ENCODE peak calls at places on chromosomes 3 and 15, in nine cellular contexts. One of them, this sample, is unnamed.

GRCh38 chr3:196968233-196969000 is at the start of gene PIGZ:
- DNase-seq in upper lobe of left lung: peak
- DNase-seq in AG09309: no peak
- DNase-seq in fibroblast of mammary gland: peak
- DNase-seq in endothelial cell: peak
- DNase-seq in chondrocyte: no peak
- DNase-seq in brain microvascular endothelial cell: no peak
- DNase-seq in fibroblast of lung: no peak
- DNase-seq in WERI-Rb-1: no peak
- DNase-seq in this sample: no peak

GRCh38 chr15:56552668-56553067 is 87.7 kb upstream of the MNS1 start:
- DNase-seq in upper lobe of left lung: no peak
- DNase-seq in AG09309: no peak
- DNase-seq in fibroblast of mammary gland: no peak
- DNase-seq in endothelial cell: no peak
- DNase-seq in chondrocyte: no peak
- DNase-seq in brain microvascular endothelial cell: no peak
- DNase-seq in fibroblast of lung: no peak
- DNase-seq in WERI-Rb-1: no peak
- DNase-seq in this sample: no peak

GRCh38 chr15:100536733-100537132 is 8.0 kb upstream of the CERS3 start:
- DNase-seq in upper lobe of left lung: no peak
- DNase-seq in AG09309: no peak
- DNase-seq in fibroblast of mammary gland: no peak
- DNase-seq in endothelial cell: no peak
- DNase-seq in chondrocyte: no peak
- DNase-seq in brain microvascular endothelial cell: no peak
- DNase-seq in fibroblast of lung: no peak
- DNase-seq in WERI-Rb-1: no peak
- DNase-seq in this sample: no peak

GRCh38 chr3:16302082-16302631 is 37.1 kb downstream of the OXNAD1 start:
- DNase-seq in upper lobe of left lung: no peak
- DNase-seq in AG09309: no peak
- DNase-seq in fibroblast of mammary gland: no peak
- DNase-seq in endothelial cell: no peak
- DNase-seq in chondrocyte: no peak
- DNase-seq in brain microvascular endothelial cell: no peak
- DNase-seq in fibroblast of lung: no peak
- DNase-seq in WERI-Rb-1: no peak
- DNase-seq in this sample: no peak

GRCh38 chr3:144364797-144365196 is 393.2 kb downstream of the DIPK2A start:
- DNase-seq in upper lobe of left lung: no peak
- DNase-seq in AG09309: no peak
- DNase-seq in fibroblast of mammary gland: no peak
- DNase-seq in endothelial cell: no peak
- DNase-seq in chondrocyte: no peak
- DNase-seq in brain microvascular endothelial cell: peak
- DNase-seq in fibroblast of lung: no peak
- DNase-seq in WERI-Rb-1: no peak
- DNase-seq in this sample: no peak

GRCh38 chr3:124811441-124811840 is 75.7 kb downstream of the ITGB5 start:
- DNase-seq in upper lobe of left lung: no peak
- DNase-seq in AG09309: no peak
- DNase-seq in fibroblast of mammary gland: peak
- DNase-seq in endothelial cell: no peak
- DNase-seq in chondrocyte: no peak
- DNase-seq in brain microvascular endothelial cell: peak
- DNase-seq in fibroblast of lung: peak
- DNase-seq in WERI-Rb-1: no peak
- DNase-seq in this sample: peak

GRCh38 chr3:138213373-138214085 is 26.4 kb downstream of the ARMC8 start:
- DNase-seq in upper lobe of left lung: no peak
- DNase-seq in AG09309: no peak
- DNase-seq in fibroblast of mammary gland: no peak
- DNase-seq in endothelial cell: no peak
- DNase-seq in chondrocyte: no peak
- DNase-seq in brain microvascular endothelial cell: no peak
- DNase-seq in fibroblast of lung: no peak
- DNase-seq in WERI-Rb-1: no peak
- DNase-seq in this sample: no peak

GRCh38 chr3:127200086-127200691 is 7.3 kb downstream of the PRR23E start:
- DNase-seq in upper lobe of left lung: no peak
- DNase-seq in AG09309: no peak
- DNase-seq in fibroblast of mammary gland: no peak
- DNase-seq in endothelial cell: no peak
- DNase-seq in chondrocyte: no peak
- DNase-seq in brain microvascular endothelial cell: no peak
- DNase-seq in fibroblast of lung: no peak
- DNase-seq in WERI-Rb-1: no peak
- DNase-seq in this sample: no peak

GRCh38 chr15:47588968-47589367 is 128.3 kb upstream of the SEMA6D start:
- DNase-seq in upper lobe of left lung: no peak
- DNase-seq in AG09309: no peak
- DNase-seq in fibroblast of mammary gland: no peak
- DNase-seq in endothelial cell: no peak
- DNase-seq in chondrocyte: no peak
- DNase-seq in brain microvascular endothelial cell: no peak
- DNase-seq in fibroblast of lung: no peak
- DNase-seq in WERI-Rb-1: peak
- DNase-seq in this sample: no peak

GRCh38 chr15:50840520-50840919 is 68.0 kb upstream of the AP4E1 start:
- DNase-seq in upper lobe of left lung: no peak
- DNase-seq in AG09309: no peak
- DNase-seq in fibroblast of mammary gland: no peak
- DNase-seq in endothelial cell: no peak
- DNase-seq in chondrocyte: no peak
- DNase-seq in brain microvascular endothelial cell: no peak
- DNase-seq in fibroblast of lung: no peak
- DNase-seq in WERI-Rb-1: no peak
- DNase-seq in this sample: no peak

GRCh38 chr15:90818251-90819210 is 49.9 kb upstream of the FURIN start:
- DNase-seq in upper lobe of left lung: peak
- DNase-seq in AG09309: no peak
- DNase-seq in fibroblast of mammary gland: no peak
- DNase-seq in endothelial cell: no peak
- DNase-seq in chondrocyte: no peak
- DNase-seq in brain microvascular endothelial cell: no peak
- DNase-seq in fibroblast of lung: no peak
- DNase-seq in WERI-Rb-1: peak
- DNase-seq in this sample: no peak

DNA sequence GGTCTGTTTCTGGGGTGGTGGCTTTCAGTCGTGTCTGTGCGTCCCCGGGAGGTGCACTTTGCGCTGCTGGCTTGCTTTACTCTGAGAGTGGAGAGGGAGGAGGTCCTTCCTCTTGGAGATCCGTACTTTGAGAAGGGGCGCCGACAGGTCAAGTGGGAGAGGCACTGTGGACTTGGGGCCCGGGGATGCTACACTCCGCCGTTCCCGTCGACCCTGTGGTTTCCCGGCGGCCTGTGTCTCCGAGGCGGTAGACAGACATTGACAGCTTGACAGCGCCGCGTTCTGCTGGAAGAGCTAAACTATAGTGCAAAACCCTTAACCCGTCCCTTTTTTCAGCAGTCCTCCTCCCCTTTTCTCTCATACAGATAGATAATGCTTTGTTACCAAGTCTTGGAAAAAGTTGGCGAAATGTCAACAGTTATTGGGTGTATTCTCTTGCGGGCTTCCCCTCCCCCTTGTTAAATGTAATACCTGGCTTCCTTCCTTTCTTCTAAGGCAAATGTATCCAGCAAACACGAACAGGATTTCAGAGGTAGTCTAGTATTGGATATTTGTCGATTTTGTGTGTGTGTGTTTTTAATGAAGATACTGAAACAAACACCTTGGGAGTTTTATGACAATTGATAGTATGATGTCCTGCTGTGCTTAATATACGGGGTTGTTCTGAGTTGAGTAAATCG is 6.6 kb downstream of the TPM1 start:
- DNase-seq in upper lobe of left lung: peak
- DNase-seq in AG09309: no peak
- DNase-seq in fibroblast of mammary gland: peak
- DNase-seq in endothelial cell: peak
- DNase-seq in chondrocyte: no peak
- DNase-seq in brain microvascular endothelial cell: no peak
- DNase-seq in fibroblast of lung: peak
- DNase-seq in WERI-Rb-1: peak
- DNase-seq in this sample: peak
- TF ChIP-seq CTCF in upper lobe of left lung: no peak
- TF ChIP-seq CTCF in AG09309: no peak
- TF ChIP-seq CTCF in fibroblast of mammary gland: no peak
- TF ChIP-seq CTCF in endothelial cell: no peak
- TF ChIP-seq CTCF in chondrocyte: no peak
- TF ChIP-seq CTCF in brain microvascular endothelial cell: no peak
- TF ChIP-seq CTCF in fibroblast of lung: no peak
- TF ChIP-seq CTCF in WERI-Rb-1: no peak
- TF ChIP-seq CTCF in this sample: no peak

GRCh38 chr3:5769825-5770224 is 582.3 kb downstream of the EDEM1 start:
- DNase-seq in upper lobe of left lung: no peak
- DNase-seq in AG09309: no peak
- DNase-seq in fibroblast of mammary gland: no peak
- DNase-seq in endothelial cell: no peak
- DNase-seq in chondrocyte: no peak
- DNase-seq in brain microvascular endothelial cell: no peak
- DNase-seq in fibroblast of lung: no peak
- DNase-seq in WERI-Rb-1: no peak
- DNase-seq in this sample: no peak
- TF ChIP-seq CTCF in upper lobe of left lung: no peak
- TF ChIP-seq CTCF in AG09309: no peak
- TF ChIP-seq CTCF in fibroblast of mammary gland: no peak
- TF ChIP-seq CTCF in endothelial cell: no peak
- TF ChIP-seq CTCF in chondrocyte: no peak
- TF ChIP-seq CTCF in brain microvascular endothelial cell: no peak
- TF ChIP-seq CTCF in fibroblast of lung: no peak
- TF ChIP-seq CTCF in WERI-Rb-1: no peak
- TF ChIP-seq CTCF in this sample: no peak

DNA sequence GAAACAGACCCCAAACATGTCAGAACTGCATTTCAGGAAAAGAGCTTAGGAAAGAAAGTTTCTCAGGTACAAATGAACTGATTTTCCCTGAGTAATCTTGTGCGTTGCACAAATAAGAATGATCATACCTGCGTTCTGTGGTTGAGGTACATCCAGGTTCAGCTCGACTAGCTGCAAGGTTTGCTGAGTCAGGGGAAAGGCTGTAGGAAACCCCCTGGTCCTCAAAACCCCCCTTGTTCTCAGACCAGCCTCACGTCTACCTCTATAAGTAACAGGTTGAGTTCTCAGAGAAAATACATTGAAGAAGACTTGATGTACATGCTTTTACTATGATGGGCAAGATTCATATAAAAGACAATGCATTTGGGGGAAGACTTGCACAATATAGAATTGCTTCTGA is 137.7 kb upstream of the ICE2 start:
- DNase-seq in upper lobe of left lung: no peak
- DNase-seq in AG09309: no peak
- DNase-seq in fibroblast of mammary gland: no peak
- DNase-seq in endothelial cell: no peak
- DNase-seq in chondrocyte: no peak
- DNase-seq in brain microvascular endothelial cell: no peak
- DNase-seq in fibroblast of lung: no peak
- DNase-seq in WERI-Rb-1: no peak
- DNase-seq in this sample: no peak
- TF ChIP-seq CTCF in upper lobe of left lung: no peak
- TF ChIP-seq CTCF in AG09309: no peak
- TF ChIP-seq CTCF in fibroblast of mammary gland: no peak
- TF ChIP-seq CTCF in endothelial cell: no peak
- TF ChIP-seq CTCF in chondrocyte: no peak
- TF ChIP-seq CTCF in brain microvascular endothelial cell: no peak
- TF ChIP-seq CTCF in fibroblast of lung: no peak
- TF ChIP-seq CTCF in WERI-Rb-1: no peak
- TF ChIP-seq CTCF in this sample: no peak

GRCh38 chr3:28853830-28854229 is 427.0 kb upstream of the RBMS3 start:
- DNase-seq in upper lobe of left lung: no peak
- DNase-seq in AG09309: no peak
- DNase-seq in fibroblast of mammary gland: peak
- DNase-seq in endothelial cell: no peak
- DNase-seq in chondrocyte: no peak
- DNase-seq in brain microvascular endothelial cell: no peak
- DNase-seq in fibroblast of lung: peak
- DNase-seq in WERI-Rb-1: no peak
- DNase-seq in this sample: peak
- TF ChIP-seq CTCF in upper lobe of left lung: no peak
- TF ChIP-seq CTCF in AG09309: peak
- TF ChIP-seq CTCF in fibroblast of mammary gland: peak
- TF ChIP-seq CTCF in endothelial cell: no peak
- TF ChIP-seq CTCF in chondrocyte: peak
- TF ChIP-seq CTCF in brain microvascular endothelial cell: peak
- TF ChIP-seq CTCF in fibroblast of lung: no peak
- TF ChIP-seq CTCF in WERI-Rb-1: no peak
- TF ChIP-seq CTCF in this sample: peak

DNA sequence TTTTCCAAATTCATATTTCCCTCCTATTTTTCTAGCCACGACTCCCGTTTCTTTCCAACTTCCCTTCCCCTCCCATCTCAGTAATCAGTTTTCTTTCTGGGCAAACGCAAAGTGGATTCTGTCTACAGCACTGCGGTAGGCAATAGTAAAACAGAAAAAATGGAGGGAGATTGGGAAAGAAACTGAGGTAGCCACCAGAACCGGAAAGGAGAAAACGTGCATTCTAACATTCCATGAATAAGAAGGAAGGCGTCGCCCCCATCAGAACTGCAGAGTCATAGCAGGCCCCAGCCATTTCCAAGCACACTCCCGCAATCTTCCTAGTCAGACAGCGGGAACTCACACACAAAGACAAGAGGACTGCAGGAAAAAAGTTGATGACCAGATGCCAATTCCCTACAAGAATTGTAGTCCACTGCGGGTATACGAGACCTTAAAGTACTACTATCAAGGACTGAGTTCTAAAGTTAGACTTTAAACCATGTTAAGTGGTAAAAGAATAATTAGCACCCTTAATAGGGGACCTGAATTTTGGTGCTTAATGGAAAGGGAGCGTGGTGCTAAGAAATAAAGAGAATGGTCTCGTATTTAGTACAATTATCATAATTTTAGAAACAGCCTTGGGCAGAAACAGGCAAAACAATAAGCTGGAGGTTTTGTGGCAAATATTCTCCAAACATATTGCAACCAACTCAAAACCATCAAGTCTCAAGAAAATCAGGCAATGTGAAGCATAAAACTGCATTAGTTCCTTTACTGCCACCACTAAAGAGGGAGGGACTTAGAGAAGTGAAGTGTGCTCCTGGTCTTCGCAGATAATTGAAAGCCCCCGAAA is 1.4 kb downstream of the PFN2 start:
- DNase-seq in upper lobe of left lung: peak
- DNase-seq in AG09309: no peak
- DNase-seq in fibroblast of mammary gland: peak
- DNase-seq in endothelial cell: peak
- DNase-seq in chondrocyte: no peak
- DNase-seq in brain microvascular endothelial cell: peak
- DNase-seq in fibroblast of lung: peak
- DNase-seq in WERI-Rb-1: peak
- DNase-seq in this sample: peak
- TF ChIP-seq CTCF in upper lobe of left lung: no peak
- TF ChIP-seq CTCF in AG09309: no peak
- TF ChIP-seq CTCF in fibroblast of mammary gland: no peak
- TF ChIP-seq CTCF in endothelial cell: no peak
- TF ChIP-seq CTCF in chondrocyte: peak
- TF ChIP-seq CTCF in brain microvascular endothelial cell: peak
- TF ChIP-seq CTCF in fibroblast of lung: no peak
- TF ChIP-seq CTCF in WERI-Rb-1: peak
- TF ChIP-seq CTCF in this sample: peak